ENCODE peak calls at places on chromosomes 11 and 22, in five cellular contexts. E is epithelial cell of esophagus, K is gastrocnemius medialis, U is neural progenitor cell, L is fibroblast of pulmonary artery. A is an unnamed sample.

GRCh38 chr22:25402160-25402500 is 162.3 kb upstream of the GRK3 start:
- DNase-seq in U (no peak), E (no peak), L (no peak), K (no peak), A (no peak)

GRCh38 chr11:104332110-104332509 is 168.2 kb upstream of the PDGFD start:
- DNase-seq in K (no peak), E (peak), L (no peak), U (peak), A (no peak)

GRCh38 chr11:3827434-3828186 is 13.1 kb downstream of the RHOG start:
- DNase-seq in U (no peak), L (no peak), K (no peak), E (no peak), A (no peak)

GRCh38 chr11:6219359-6219758 is 14.0 kb downstream of the C11orf42 start:
- DNase-seq in U (no peak), K (no peak), E (peak), L (peak), A (peak)

GRCh38 chr11:12237381-12237784 is 127.0 kb downstream of the MICAL2 start:
- DNase-seq in E (no peak), L (no peak), U (no peak), K (no peak), A (no peak)

GRCh38 chr11:96292291-96293010 is 50.5 kb downstream of the MAML2 start:
- DNase-seq in U (no peak), E (no peak), L (no peak), K (no peak), A (no peak)

GRCh38 chr11:111939836-111940604 is 2.9 kb downstream of the DIXDC1 start:
- DNase-seq in U (no peak), E (peak), K (no peak), L (peak), A (peak)

GRCh38 chr11:69828276-69828970 is 9.2 kb upstream of the FGF3 start:
- DNase-seq in E (no peak), K (no peak), U (peak), L (no peak), A (no peak)

GRCh38 chr11:124896071-124896750 is 1.5 kb downstream of the ROBO4 start:
- DNase-seq in U (no peak), L (no peak), K (no peak), E (no peak), A (no peak)

GRCh38 chr11:35735903-35736302 is 73.3 kb downstream of the TRIM44 start:
- DNase-seq in E (no peak), L (peak), U (no peak), K (no peak), A (peak)

GRCh38 chr22:24061124-24061684 is 50.1 kb downstream of the CABIN1 start:
- DNase-seq in U (no peak), K (no peak), E (no peak), L (no peak), A (no peak)

GRCh38 chr11:7630002-7630401 is 43.3 kb downstream of the CYB5R2 start:
- DNase-seq in E (no peak), U (no peak), L (peak), K (no peak), A (peak)

GRCh38 chr11:104917259-104918112 is 19.2 kb upstream of the CASP12 start:
- DNase-seq in U (no peak), E (no peak), K (no peak), L (no peak), A (peak)

GRCh38 chr22:19058713-19059451 is 63.3 kb downstream of the DGCR2 start:
- DNase-seq in E (no peak), L (no peak), K (no peak), U (no peak), A (no peak)

GRCh38 chr11:112024178-112024777 is 930 bp upstream of the DLAT start:
- DNase-seq in E (no peak), L (no peak), K (no peak), U (peak), A (no peak)

GRCh38 chr11:95229199-95230053 is 1.6 kb downstream of the SESN3 start:
- DNase-seq in U (no peak), L (peak), E (peak), K (no peak), A (no peak)

GRCh38 chr11:129455101-129455500 is 79.5 kb downstream of the BARX2 start:
- DNase-seq in U (no peak), K (no peak), E (peak), L (no peak), A (no peak)

GRCh38 chr22:50678218-50678650 is 5.6 kb downstream of the SHANK3 start:
- DNase-seq in K (no peak), L (no peak), E (no peak), U (no peak), A (no peak)

GRCh38 chr22:18970180-18970947 is 34.3 kb upstream of the PRODH start:
- DNase-seq in K (no peak), U (peak), E (peak), L (no peak), A (no peak)

GRCh38 chr11:13119361-13119760 is 110.2 kb downstream of the RASSF10 start:
- DNase-seq in U (no peak), E (peak), K (no peak), L (no peak), A (no peak)

GRCh38 chr11:44574620-44575287 is 9.3 kb downstream of the CD82 start:
- DNase-seq in E (peak), U (no peak), L (peak), K (no peak), A (peak)

GRCh38 chr11:14300661-14301304 is 58.2 kb downstream of the RRAS2 start:
- DNase-seq in L (peak), U (peak), K (peak), E (peak), A (peak)

GRCh38 chr11:102564110-102564509 is 33.6 kb upstream of the MMP7 start:
- DNase-seq in E (peak), L (peak), K (no peak), U (no peak), A (peak)

GRCh38 chr22:26667140-26667539 is 9.8 kb downstream of the MIAT start:
- DNase-seq in U (no peak), K (no peak), E (peak), L (no peak), A (no peak)

GRCh38 chr22:24706050-24706449 is 68.5 kb downstream of the PIWIL3 start:
- DNase-seq in E (no peak), K (no peak), L (peak), U (peak), A (no peak)

GRCh38 chr11:103794262-103794661 is 242.2 kb upstream of the DDI1 start:
- DNase-seq in U (no peak), E (no peak), K (no peak), L (peak), A (peak)

GRCh38 chr11:65182258-65183170 is 786 bp downstream of the CAPN1 start:
- DNase-seq in K (peak), L (peak), E (peak), U (peak), A (peak)

GRCh38 chr22:37625737-37626136 is 13.7 kb upstream of the SH3BP1 start:
- DNase-seq in K (no peak), E (no peak), U (no peak), L (no peak), A (no peak)

GRCh38 chr11:131600591-131600990 is 230.2 kb downstream of the NTM start:
- DNase-seq in L (no peak), E (no peak), K (no peak), U (no peak), A (peak)

GRCh38 chr11:3830741-3831140 is 10.0 kb downstream of the RHOG start:
- DNase-seq in E (no peak), L (no peak), K (no peak), U (no peak), A (no peak)

GRCh38 chr22:22788460-22789037 is 99.1 kb upstream of the IGLL5 start:
- DNase-seq in U (no peak), E (no peak), K (no peak), L (no peak), A (no peak)

GRCh38 chr22:22787151-22787550 is 100.5 kb upstream of the IGLL5 start:
- DNase-seq in K (no peak), L (no peak), E (no peak), U (no peak), A (no peak)

GRCh38 chr22:22787805-22788459 is 99.7 kb upstream of the IGLL5 start:
- DNase-seq in K (no peak), U (peak), L (peak), E (peak), A (peak)

GRCh38 chr22:22789922-22790845 is 97.4 kb upstream of the IGLL5 start:
- DNase-seq in L (no peak), E (no peak), K (no peak), U (no peak), A (no peak)

GRCh38 chr22:22789233-22789921 is 98.2 kb upstream of the IGLL5 start:
- DNase-seq in E (no peak), U (no peak), L (no peak), K (no peak), A (no peak)
- TF ChIP-seq CTCF in E (no peak), U (no peak), L (no peak), K (no peak), A (no peak)

GRCh38 chr11:516400-516799 is 9.4 kb upstream of the RNH1 start:
- DNase-seq in K (no peak), L (no peak), E (no peak), U (no peak), A (no peak)

GRCh38 chr11:515131-515530 is 8.1 kb upstream of the RNH1 start:
- DNase-seq in U (no peak), L (no peak), E (peak), K (no peak), A (no peak)

GRCh38 chr11:518463-519202 is 11.6 kb upstream of the RNH1 start:
- DNase-seq in L (peak), K (peak), E (peak), U (peak), A (peak)

GRCh38 chr11:521179-521688 is 14.1 kb downstream of the HRAS start:
- DNase-seq in E (no peak), K (no peak), U (no peak), L (no peak), A (no peak)

DNA sequence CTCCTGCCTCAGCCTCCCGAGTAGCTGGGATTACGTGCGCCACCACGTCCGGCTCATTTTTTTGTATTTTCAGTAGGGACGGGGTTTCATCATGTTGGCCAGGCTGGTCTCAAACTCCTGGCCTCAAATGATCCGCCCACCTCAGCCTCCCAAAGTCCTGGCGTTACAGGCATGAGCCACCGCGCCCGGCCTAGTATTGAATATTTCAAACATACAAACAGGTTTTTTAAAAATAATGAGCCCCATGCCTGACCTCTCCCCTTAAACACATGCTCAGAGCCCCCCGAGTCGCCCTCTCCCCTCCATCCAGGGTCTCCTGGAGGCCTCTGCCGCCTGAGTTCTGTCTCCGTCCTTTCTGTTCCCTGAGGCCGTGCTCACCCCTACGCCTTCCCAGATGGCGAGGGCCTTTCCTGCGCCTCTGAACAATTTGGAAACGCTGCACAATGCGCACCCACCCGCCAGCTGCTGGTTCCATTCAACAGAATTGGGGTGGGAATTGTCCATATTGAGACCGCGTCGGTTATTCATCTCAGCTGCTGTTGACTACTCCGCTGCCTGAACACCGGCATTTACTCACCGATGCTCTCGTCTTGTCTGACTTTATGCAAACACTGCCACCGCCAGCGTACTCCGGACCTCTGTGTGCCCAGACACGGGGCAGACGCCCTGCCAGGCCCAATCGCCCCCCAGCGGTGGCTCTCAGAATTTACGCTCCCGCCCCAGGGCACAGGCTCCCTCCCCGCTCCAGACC is 13.6 kb upstream of the RNH1 start:
- DNase-seq in L (no peak), U (peak), E (no peak), K (no peak), A (no peak)
- TF ChIP-seq CTCF in L (no peak), U (peak), E (no peak), K (no peak), A (no peak)

GRCh38 chr11:61460986-61461385 is 31.1 kb downstream of the SDHAF2 start:
- DNase-seq in E (no peak), L (no peak), K (no peak), U (no peak), A (no peak)
- TF ChIP-seq CTCF in E (no peak), L (no peak), K (peak), U (peak), A (no peak)

GRCh38 chr11:77040401-77040777 is 6.2 kb downstream of the B3GNT6 start:
- DNase-seq in U (no peak), K (no peak), L (no peak), E (no peak), A (no peak)

GRCh38 chr11:77040889-77041288 is 6.7 kb downstream of the B3GNT6 start:
- DNase-seq in E (no peak), L (no peak), U (no peak), K (no peak), A (no peak)

GRCh38 chr11:77038029-77038824 is 4.0 kb downstream of the B3GNT6 start:
- DNase-seq in L (no peak), K (no peak), E (no peak), U (no peak), A (no peak)

GRCh38 chr11:77038825-77039326 is 4.7 kb downstream of the B3GNT6 start:
- DNase-seq in U (no peak), L (no peak), K (no peak), E (no peak), A (no peak)

DNA sequence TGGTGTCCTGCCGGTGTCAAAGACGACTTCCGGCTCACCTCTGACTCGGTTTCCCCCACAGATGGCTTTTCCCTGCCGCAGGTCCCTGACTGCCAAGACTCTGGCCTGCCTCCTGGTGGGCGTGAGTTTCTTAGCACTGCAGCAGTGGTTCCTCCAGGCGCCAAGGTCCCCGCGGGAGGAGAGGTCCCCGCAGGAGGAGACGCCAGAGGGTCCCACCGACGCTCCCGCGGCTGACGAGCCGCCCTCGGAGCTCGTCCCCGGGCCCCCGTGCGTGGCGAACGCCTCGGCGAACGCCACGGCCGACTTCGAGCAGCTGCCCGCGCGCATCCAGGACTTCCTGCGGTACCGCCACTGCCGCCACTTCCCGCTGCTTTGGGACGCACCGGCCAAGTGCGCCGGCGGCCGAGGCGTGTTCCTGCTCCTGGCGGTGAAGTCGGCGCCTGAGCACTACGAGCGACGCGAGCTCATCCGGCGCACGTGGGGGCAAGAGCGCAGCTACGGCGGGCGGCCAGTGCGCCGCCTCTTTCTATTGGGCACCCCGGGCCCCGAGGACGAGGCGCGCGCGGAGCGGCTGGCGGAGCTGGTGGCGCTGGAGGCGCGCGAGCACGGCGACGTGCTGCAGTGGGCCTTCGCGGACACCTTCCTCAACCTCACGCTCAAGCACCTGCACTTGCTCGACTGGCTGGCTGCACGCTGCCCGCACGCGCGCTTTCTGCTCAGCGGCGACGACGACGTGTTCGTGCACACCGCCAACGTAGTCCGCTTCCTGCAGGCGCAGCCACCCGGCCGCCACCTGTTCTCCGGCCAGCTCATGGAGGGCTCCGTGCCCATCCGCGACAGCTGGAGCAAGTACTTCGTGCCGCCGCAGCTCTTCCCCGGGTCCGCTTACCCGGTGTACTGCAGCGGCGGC is 5.5 kb downstream of the B3GNT6 start:
- DNase-seq in K (no peak), U (peak), L (peak), E (peak), A (peak)
- TF ChIP-seq CTCF in K (peak), U (peak), L (peak), E (peak), A (peak)

GRCh38 chr22:45103756-45104155 is 60.0 kb upstream of the NUP50 start:
- DNase-seq in L (no peak), U (peak), E (no peak), K (no peak), A (no peak)

GRCh38 chr22:45102896-45103420 is 60.8 kb upstream of the NUP50 start:
- DNase-seq in U (no peak), K (no peak), L (no peak), E (no peak), A (no peak)

GRCh38 chr22:45104313-45104712 is 59.4 kb upstream of the NUP50 start:
- DNase-seq in K (no peak), E (no peak), U (no peak), L (no peak), A (no peak)

GRCh38 chr22:45099961-45100360 is 63.8 kb upstream of the NUP50 start:
- DNase-seq in K (no peak), L (no peak), U (no peak), E (no peak), A (no peak)

DNA sequence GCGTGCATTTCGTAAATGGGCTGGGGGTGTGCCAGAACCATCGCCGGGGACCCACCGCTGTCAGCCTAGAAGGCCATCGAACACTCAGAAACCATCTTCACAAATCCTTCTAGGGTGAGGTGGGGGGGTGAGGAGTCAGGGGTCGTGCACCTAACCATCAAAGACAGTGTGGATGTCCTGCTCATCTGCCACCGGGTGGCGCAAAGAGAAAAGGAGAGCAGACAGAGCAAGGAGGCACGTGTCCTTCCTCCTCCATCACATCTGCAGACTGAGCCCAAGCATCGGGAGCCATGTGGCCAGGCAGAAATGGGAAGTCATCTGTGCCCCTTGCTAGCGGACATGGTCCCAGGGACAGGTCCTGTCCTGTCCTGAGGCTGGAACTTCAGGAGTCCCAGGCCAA is 61.9 kb upstream of the NUP50 start:
- DNase-seq in L (peak), K (no peak), U (peak), E (peak), A (peak)
- TF ChIP-seq CTCF in L (peak), K (peak), U (peak), E (peak), A (peak)

DNA sequence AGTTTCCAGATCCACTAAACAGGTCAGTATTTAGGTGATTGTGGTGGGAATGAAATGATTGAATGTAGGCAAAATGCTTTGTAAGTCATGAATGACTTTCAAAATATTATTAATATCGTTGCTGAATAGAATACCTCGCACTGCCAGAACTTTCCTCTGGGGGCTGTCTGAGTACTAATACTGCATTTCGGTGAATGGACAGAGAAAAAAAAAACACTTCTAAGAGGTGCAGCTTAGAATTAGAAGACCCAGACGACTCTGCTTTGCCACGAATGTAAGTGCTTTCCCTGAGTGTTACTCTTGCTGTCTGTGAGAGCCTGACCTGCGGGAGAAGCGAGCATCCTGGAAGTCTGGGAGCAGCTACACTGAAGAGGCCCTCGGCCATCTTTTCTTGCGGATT is 95.0 kb downstream of the SCN3B start:
- DNase-seq in K (no peak), L (no peak), E (no peak), U (peak), A (peak)
- TF ChIP-seq CTCF in K (no peak), L (peak), E (no peak), U (peak), A (peak)

DNA sequence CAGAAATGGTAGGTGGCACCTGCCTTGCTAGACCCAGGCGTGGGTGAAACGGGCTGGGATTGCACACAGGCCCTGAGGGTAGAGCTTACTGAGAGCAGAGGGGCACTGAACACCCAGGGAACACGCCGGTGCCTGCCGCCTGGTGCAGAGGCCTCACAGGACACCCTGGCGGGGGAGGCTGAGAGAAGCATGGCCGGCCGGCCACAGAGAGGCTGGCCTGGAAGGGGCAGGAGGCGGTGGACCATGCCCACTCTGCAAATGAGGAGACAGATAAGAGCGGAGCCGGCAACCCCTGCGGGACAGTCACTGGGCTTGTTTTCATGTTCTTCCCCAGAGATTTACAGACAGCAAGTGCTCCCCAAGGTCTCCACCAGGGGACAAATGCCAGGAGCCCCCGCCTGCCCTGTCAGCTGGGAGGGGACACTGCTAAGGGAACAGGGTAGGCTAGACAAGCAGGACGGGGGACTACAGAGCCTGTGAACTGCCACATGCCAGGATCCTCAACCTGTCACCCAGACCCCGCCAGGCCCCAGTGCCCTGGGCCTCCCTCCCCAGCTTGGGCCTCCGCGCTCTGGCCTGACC is 38.5 kb upstream of the TCF20 start:
- DNase-seq in U (no peak), K (no peak), L (no peak), E (no peak), A (no peak)
- TF ChIP-seq CTCF in U (peak), K (no peak), L (no peak), E (peak), A (no peak)